ENCODE peak calls at places on chromosomes 6 and 20, in five cellular contexts. S is psoas muscle, Q is BE2C, O is fibroblast of lung, I is brain microvascular endothelial cell. W is an unnamed sample. For H3K36me3, the result is how much of the 10 kb centered on the place peaks cover.

GRCh38 chr20:62766716-62767115 is 29.6 kb upstream of the MRGBP start:
- DNase-seq in I (no peak), Q (peak), S (peak), O (no peak), W (no peak)

GRCh38 chr6:43708857-43709653 is 21.5 kb upstream of the MRPS18A start:
- DNase-seq in Q (no peak), S (no peak), I (peak), O (peak), W (no peak)

GRCh38 chr20:48747840-48748416 is 79.9 kb downstream of the PREX1 start:
- DNase-seq in S (no peak), Q (no peak), O (no peak), I (no peak), W (no peak)

GRCh38 chr20:49345538-49345937 is 67.7 kb upstream of the ZNFX1 start:
- DNase-seq in S (peak), Q (no peak), I (peak), O (peak), W (no peak)

GRCh38 chr6:41022294-41022693 is 16.7 kb downstream of the UNC5CL start:
- DNase-seq in Q (no peak), I (peak), S (no peak), O (peak), W (no peak)

GRCh38 chr20:57471496-57472210 is 53.3 kb downstream of the CTCFL start:
- DNase-seq in Q (no peak), O (no peak), S (peak), I (no peak), W (no peak)

GRCh38 chr6:117206951-117207687 is 58.2 kb upstream of the VGLL2 start:
- DNase-seq in I (no peak), S (no peak), Q (no peak), O (no peak), W (peak)

GRCh38 chr6:168046696-168047095 is 32.3 kb downstream of the FRMD1 start:
- DNase-seq in S (no peak), Q (no peak), I (no peak), O (no peak), W (no peak)

GRCh38 chr6:31820051-31820389 is 4.7 kb downstream of the HSPA1A start:
- DNase-seq in O (no peak), Q (no peak), I (no peak), S (no peak), W (no peak)

GRCh38 chr20:52060794-52061714 is 130.5 kb downstream of the ZFP64 start:
- DNase-seq in S (no peak), I (peak), Q (peak), O (no peak), W (peak)

GRCh38 chr6:157982580-157983438 is 1.1 kb downstream of the SYNJ2 start:
- DNase-seq in I (peak), S (no peak), O (peak), Q (no peak), W (no peak)

GRCh38 chr20:44465001-44465560 is 10.6 kb upstream of the TTPAL start:
- DNase-seq in I (no peak), O (no peak), Q (no peak), S (no peak), W (no peak)

GRCh38 chr20:24785141-24785924 is 163.7 kb upstream of the CST7 start:
- DNase-seq in Q (no peak), O (peak), S (no peak), I (no peak), W (no peak)

GRCh38 chr20:44039741-44040140 is 125.1 kb downstream of the TOX2 start:
- DNase-seq in O (no peak), Q (no peak), I (no peak), S (no peak), W (peak)

GRCh38 chr6:46340246-46340645 is 151.0 kb downstream of the RCAN2 start:
- DNase-seq in Q (no peak), I (no peak), O (no peak), S (no peak), W (no peak)

GRCh38 chr20:13865825-13866351 is 81.1 kb downstream of the NDUFAF5 start:
- DNase-seq in Q (no peak), O (peak), S (no peak), I (no peak), W (no peak)

GRCh38 chr6:7241709-7242645 is 71.0 kb downstream of the SSR1 start:
- DNase-seq in Q (no peak), O (peak), I (peak), S (no peak), W (peak)

GRCh38 chr6:104888066-104888465 is 28.3 kb upstream of the HACE1 start:
- DNase-seq in I (no peak), Q (no peak), O (no peak), S (no peak), W (no peak)

GRCh38 chr6:85703359-85703758 is 60.7 kb upstream of the SYNCRIP start:
- DNase-seq in O (no peak), I (no peak), S (no peak), Q (no peak), W (peak)

GRCh38 chr6:41262401-41262800 is 24.1 kb downstream of the TREM1 start:
- DNase-seq in I (no peak), O (no peak), S (no peak), Q (no peak), W (no peak)

GRCh38 chr6:113625850-113626249 is 231.3 kb upstream of the MARCKS start:
- DNase-seq in I (no peak), S (no peak), O (no peak), Q (no peak), W (no peak)

GRCh38 chr6:21922086-21922485 is 328.5 kb downstream of the SOX4 start:
- DNase-seq in S (no peak), I (no peak), Q (no peak), O (peak), W (peak)

GRCh38 chr6:13006578-13007300 is 290.2 kb downstream of the PHACTR1 start:
- DNase-seq in S (no peak), I (peak), O (peak), Q (no peak), W (no peak)

GRCh38 chr6:7515363-7515762 is 26.1 kb upstream of the DSP start:
- DNase-seq in O (no peak), S (no peak), I (no peak), Q (no peak), W (no peak)

GRCh38 chr6:133548409-133548808 is 307.3 kb downstream of the EYA4 start:
- DNase-seq in I (peak), Q (no peak), O (peak), S (no peak), W (no peak)

GRCh38 chr6:131819507-131820228 is 11.8 kb downstream of the ENPP1 start:
- DNase-seq in I (peak), Q (no peak), O (peak), S (no peak), W (no peak)

GRCh38 chr6:168605964-168606363 is 165.0 kb downstream of the SMOC2 start:
- DNase-seq in Q (no peak), S (no peak), I (no peak), O (no peak), W (no peak)

GRCh38 chr6:79421707-79422484 is 115.3 kb downstream of the LCA5 start:
- DNase-seq in Q (peak), S (no peak), O (peak), I (peak), W (no peak)

GRCh38 chr6:116888732-116889360 is 11.8 kb downstream of the RFX6 start:
- DNase-seq in Q (no peak), I (no peak), S (no peak), O (no peak), W (no peak)

GRCh38 chr6:43093361-43094289 is 17.5 kb downstream of the PTK7 start:
- DNase-seq in S (no peak), I (no peak), Q (no peak), O (peak), W (no peak)

GRCh38 chr20:48794360-48794759 is 33.4 kb downstream of the PREX1 start:
- DNase-seq in Q (no peak), O (no peak), I (no peak), S (no peak), W (no peak)

GRCh38 chr6:155352812-155353211 is 38.5 kb upstream of the TFB1M start:
- DNase-seq in O (peak), I (peak), Q (no peak), S (no peak), W (no peak)

GRCh38 chr6:67896476-67896875 is 738.6 kb upstream of the ADGRB3 start:
- DNase-seq in O (peak), S (no peak), Q (no peak), I (no peak), W (no peak)

GRCh38 chr20:24778585-24779031 is 170.5 kb upstream of the CST7 start:
- DNase-seq in I (no peak), S (no peak), O (no peak), Q (no peak), W (peak)

GRCh38 chr6:83258517-83258916 is 65.4 kb downstream of the RWDD2A start:
- DNase-seq in Q (no peak), S (no peak), O (peak), I (peak), W (no peak)

GRCh38 chr6:105991561-105992314 is 94.4 kb upstream of the PRDM1 start:
- DNase-seq in Q (peak), O (no peak), S (no peak), I (no peak), W (peak)

GRCh38 chr6:14217728-14218637 is 100.4 kb downstream of the CD83 start:
- DNase-seq in S (no peak), O (no peak), Q (no peak), I (no peak), W (no peak)

GRCh38 chr6:122730775-122731386 is 48.6 kb upstream of the FABP7 start:
- DNase-seq in Q (no peak), O (no peak), S (no peak), I (peak), W (peak)

GRCh38 chr6:43302126-43302525 is 4.1 kb downstream of the SLC22A7 start:
- DNase-seq in Q (no peak), S (no peak), O (no peak), I (no peak), W (no peak)

GRCh38 chr6:136607204-136607931 is 57.1 kb upstream of the MAP7 start:
- DNase-seq in I (no peak), Q (no peak), O (peak), S (no peak), W (no peak)

GRCh38 chr20:34824026-34824860 is 1.2 kb downstream of the NCOA6 start:
- DNase-seq in O (peak), S (peak), Q (peak), I (peak), W (peak)

GRCh38 chr20:34825530-34826362 is at the start of gene NCOA6:
- DNase-seq in O (peak), I (peak), Q (peak), S (peak), W (peak)

GRCh38 chr20:34820805-34821578 is 4.5 kb downstream of the NCOA6 start:
- DNase-seq in S (no peak), I (no peak), Q (no peak), O (no peak), W (no peak)

GRCh38 chr20:34829191-34829590 is 3.7 kb upstream of the NCOA6 start:
- DNase-seq in Q (no peak), O (no peak), I (no peak), S (no peak), W (no peak)

DNA sequence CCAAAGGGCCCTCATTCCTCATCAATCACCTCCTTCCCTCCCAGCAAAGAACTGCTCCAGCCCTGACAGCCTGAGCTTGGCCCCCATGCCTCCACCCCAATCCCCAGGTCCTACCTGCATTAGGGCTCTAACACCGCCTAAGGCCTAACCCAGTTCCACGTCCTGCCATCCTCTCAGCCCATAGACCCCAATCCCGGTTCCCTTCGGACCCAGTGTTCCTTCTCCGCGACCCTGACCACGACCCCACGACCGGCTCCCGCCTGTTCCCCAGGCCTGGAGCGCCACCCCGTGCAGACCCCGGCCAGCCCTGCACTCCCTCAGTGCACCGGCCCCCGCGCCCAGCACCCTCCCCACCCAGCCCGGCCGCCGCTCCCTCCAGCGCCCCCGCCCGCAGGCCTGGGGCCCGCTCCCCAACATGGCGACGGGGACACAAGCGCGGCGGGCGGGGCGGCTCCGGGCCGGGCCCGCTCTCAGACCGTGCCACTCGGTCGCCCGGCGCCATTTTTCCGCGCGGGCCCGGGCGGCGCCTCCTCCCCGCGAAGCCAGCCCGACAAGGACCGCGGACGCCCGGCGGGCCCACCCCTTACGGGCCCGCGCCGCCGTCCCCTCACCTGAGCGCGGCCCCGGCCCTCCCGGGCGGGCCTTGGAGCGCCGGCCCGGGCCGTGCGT is 456 bp downstream of the NCOA6 start:
- DNase-seq in S (peak), Q (peak), I (peak), O (peak), W (peak)
- TF ChIP-seq CTCF in S (no peak), Q (no peak), I (no peak), O (no peak), W (no peak)

DNA sequence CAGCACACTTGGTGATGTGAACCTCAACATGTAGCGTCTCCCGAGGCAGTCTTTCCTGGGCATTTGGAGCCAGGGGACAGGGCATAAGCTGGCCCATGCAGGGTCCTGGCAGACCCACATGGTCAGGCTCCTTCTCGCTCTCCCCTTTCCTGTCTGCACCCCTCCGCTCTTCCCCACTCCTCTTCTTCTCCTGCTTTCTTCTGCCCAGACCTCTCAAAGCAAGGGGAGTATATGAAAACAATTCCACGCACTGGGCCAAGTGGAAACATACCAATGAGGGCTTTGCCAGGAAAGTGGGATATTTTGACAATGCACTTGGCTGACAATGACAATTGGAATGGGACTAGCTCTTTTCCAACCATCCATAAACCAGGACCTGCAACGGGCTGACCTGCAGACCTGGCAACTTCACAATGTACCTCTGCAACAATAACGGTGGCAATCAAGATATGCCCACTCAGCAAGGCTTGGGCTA is 58.9 kb upstream of the TRAF3IP2 start:
- DNase-seq in S (no peak), I (no peak), O (no peak), Q (no peak), W (no peak)
- H3K36me3 ChIP-seq in S (under half), I (under half), O (under half), Q (under half), W (under half)

GRCh38 chr20:21640556-21640955 is 64.9 kb upstream of the PAX1 start:
- DNase-seq in Q (no peak), S (no peak), I (no peak), O (no peak), W (peak)
- TF ChIP-seq CTCF in Q (no peak), S (no peak), I (no peak), O (no peak), W (peak)

DNA sequence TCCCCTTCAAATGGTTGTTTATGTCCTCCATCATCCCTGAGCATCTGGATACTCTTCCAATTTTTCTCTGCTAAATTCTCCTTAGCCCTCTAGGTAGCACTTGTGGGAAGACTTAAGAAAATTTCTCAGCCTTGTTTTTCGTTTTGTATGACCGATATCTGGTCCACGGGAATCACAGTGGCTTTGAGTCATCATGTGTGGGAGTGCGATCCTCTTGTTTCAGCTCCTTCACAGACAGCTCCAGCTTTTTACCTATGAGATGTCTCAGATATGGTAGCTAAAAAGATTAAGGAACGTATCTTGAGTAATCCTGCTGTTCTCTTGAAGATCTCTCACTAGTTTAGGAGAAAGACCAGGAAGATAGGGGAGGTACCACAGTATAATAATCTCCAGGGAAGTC is 196.1 kb downstream of the GRM1 start:
- DNase-seq in O (no peak), Q (no peak), S (no peak), I (no peak), W (no peak)
- H3K36me3 ChIP-seq in O (under half), Q (under half), S (under half), I (under half), W (under half)

DNA sequence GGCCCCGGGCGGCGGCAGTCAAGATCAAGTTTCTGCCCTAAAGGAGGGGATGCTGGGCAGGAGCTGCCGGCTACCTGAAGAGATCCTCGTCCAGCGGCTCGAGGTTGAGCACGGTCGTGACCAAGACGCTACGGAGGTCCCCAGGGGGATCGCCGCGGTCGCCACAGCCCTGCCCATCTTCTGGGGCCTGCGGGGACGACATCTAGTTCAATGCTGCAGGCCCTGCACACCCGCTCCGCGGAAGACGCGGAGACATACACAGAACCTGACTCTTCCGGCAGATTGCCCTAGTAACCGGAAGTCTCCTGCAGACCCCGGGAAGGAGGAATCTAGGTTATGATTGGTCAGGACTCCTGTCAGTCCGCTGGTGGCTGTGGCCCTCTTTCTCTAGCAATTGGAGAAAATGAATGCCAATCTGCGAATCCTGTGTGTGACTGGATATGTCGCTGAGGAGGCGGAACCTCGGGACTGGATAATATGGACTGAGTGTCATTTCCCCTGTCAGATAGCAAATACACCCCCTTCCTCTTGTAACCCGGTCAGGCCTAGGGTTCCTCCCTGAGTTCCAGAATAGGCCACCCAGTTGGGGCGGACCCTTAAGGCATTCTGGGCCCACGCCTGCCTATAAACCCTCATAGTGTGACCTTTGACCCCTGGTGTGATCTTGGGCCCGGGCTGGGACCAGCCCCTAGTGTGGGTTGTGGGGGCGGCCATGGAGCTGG is at the start of the genes ACOT8 and ZSWIM3:
- DNase-seq in Q (peak), O (peak), S (peak), I (peak), W (peak)
- TF ChIP-seq CTCF in Q (no peak), O (no peak), S (no peak), I (no peak), W (no peak)

GRCh38 chr6:39199976-39200375 is 29.3 kb downstream of the KCNK5 start:
- DNase-seq in O (no peak), I (no peak), Q (no peak), S (no peak), W (no peak)
- H3K36me3 ChIP-seq in O (under half), I (under half), Q (under half), S (under half), W (under half)

GRCh38 chr6:25296217-25296905 is 17.2 kb downstream of the CARMIL1 start:
- DNase-seq in S (no peak), O (no peak), Q (no peak), I (no peak), W (no peak)
- TF ChIP-seq CTCF in S (no peak), O (no peak), Q (no peak), I (no peak), W (no peak)

DNA sequence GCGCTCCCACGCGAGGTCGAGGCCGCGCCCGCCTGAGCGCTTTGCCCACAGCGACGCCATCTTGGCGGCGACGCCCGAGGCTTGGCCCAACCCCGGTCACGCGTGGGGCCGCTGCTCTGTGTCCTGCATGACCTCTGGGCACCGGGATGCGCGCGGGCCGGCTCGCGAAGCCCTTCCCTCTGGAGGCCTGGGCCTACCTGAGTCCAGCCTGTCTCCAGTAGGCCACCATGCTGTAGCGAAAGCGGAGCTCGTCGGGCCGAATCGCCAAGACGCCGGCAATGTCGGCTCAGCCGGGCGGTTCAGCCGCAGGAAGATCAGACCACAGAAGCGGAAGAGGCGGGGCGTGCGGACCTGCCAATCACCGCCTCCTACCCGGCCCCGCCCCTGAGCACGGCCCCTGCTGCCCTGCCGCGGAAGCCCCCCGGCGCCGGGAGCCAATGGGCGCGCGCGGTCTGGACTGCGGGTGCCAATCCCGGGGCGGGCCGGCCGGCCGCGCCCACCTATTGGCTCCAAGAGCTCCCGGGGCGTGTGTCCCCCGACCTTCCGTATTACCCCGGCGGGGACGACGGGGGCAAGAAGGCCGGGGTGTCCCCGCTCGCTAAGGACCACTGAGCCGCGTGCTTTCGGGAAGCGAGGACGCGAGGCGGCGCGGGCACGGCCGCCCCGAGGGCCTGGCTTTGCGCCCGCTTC is at the start of gene ATP5F1E:
- DNase-seq in Q (peak), I (peak), O (peak), S (peak), W (peak)
- H3K36me3 ChIP-seq in Q (half or more), I (under half), O (under half), S (under half), W (under half)

W was measured in Caco-2.